ENCODE peak calls at places on chromosomes 11 and 22, in six cellular contexts. N is suprapubic skin, T is breast epithelium, Y is right lobe of liver, M is IMR-90, V is adrenal gland. R is an unnamed sample.

GRCh38 chr11:70191495-70192140 is 11.5 kb upstream of the FADD start:
- DNase-seq in N (no peak), T (peak; percentile 52), Y (peak; percentile 81), M (peak; percentile 49), V (peak; percentile 84), R (peak; percentile 70)

GRCh38 chr11:43736502-43737193 is 56.1 kb downstream of the HSD17B12 start:
- DNase-seq in N (no peak), T (no peak), Y (no peak), M (peak; percentile 87), V (no peak), R (no peak)

GRCh38 chr22:30531651-30532608 is 14.6 kb downstream of the SEC14L6 start:
- DNase-seq in N (no peak), T (no peak), Y (no peak), M (no peak), V (no peak), R (no peak)

GRCh38 chr11:125481531-125481930 is 14.5 kb downstream of the FEZ1 start:
- DNase-seq in N (no peak), T (no peak), Y (no peak), M (no peak), V (no peak), R (no peak)

GRCh38 chr11:131423715-131424114 is 53.3 kb downstream of the NTM start:
- DNase-seq in N (no peak), T (no peak), Y (no peak), M (peak; percentile 7), V (no peak), R (no peak)

GRCh38 chr22:26448941-26449340 is 19.9 kb downstream of the ASPHD2 start:
- DNase-seq in N (no peak), T (no peak), Y (no peak), M (no peak), V (no peak), R (no peak)

GRCh38 chr11:47244664-47245350 is 3.8 kb downstream of the ACP2 start:
- DNase-seq in N (no peak), T (no peak), Y (peak; percentile 59), M (no peak), V (peak; percentile 46), R (no peak)

GRCh38 chr11:72673943-72674828 is at the start of gene PDE2A:
- DNase-seq in N (no peak), T (no peak), Y (no peak), M (no peak), V (no peak), R (no peak)

GRCh38 chr11:635945-636510 is 1.0 kb upstream of the DRD4 start:
- DNase-seq in N (no peak), T (no peak), Y (no peak), M (no peak), V (no peak), R (no peak)

GRCh38 chr11:23399995-23400394 is 539.7 kb upstream of the CCDC179 start:
- DNase-seq in N (no peak), T (no peak), Y (no peak), M (no peak), V (no peak), R (no peak)

GRCh38 chr11:12094872-12095800 is 15.3 kb upstream of the MICAL2 start:
- DNase-seq in N (peak; percentile 21), T (peak; percentile 56), Y (no peak), M (no peak), V (no peak), R (no peak)

GRCh38 chr11:35029979-35030378 is 109.0 kb upstream of the CD44 start:
- DNase-seq in N (no peak), T (no peak), Y (no peak), M (peak; percentile 84), V (no peak), R (no peak)

GRCh38 chr11:32312865-32313403 is 122.4 kb downstream of the WT1 start:
- DNase-seq in N (no peak), T (no peak), Y (no peak), M (peak; percentile 52), V (peak; percentile 74), R (peak; percentile 28)

GRCh38 chr11:125128450-125128849 is 17.0 kb upstream of the TMEM218 start:
- DNase-seq in N (no peak), T (no peak), Y (no peak), M (peak; percentile 93), V (no peak), R (no peak)

GRCh38 chr22:46574438-46574992 is 37.1 kb upstream of the CELSR1 start:
- DNase-seq in N (peak; percentile 64), T (no peak), Y (peak; percentile 38), M (no peak), V (no peak), R (no peak)

GRCh38 chr22:46576556-46577351 is 39.3 kb upstream of the CELSR1 start:
- DNase-seq in N (peak; percentile 75), T (no peak), Y (peak; percentile 66), M (peak; percentile 35), V (no peak), R (peak; percentile 90)

GRCh38 chr22:46573781-46574437 is 36.5 kb upstream of the CELSR1 start:
- DNase-seq in N (peak; percentile 56), T (no peak), Y (no peak), M (no peak), V (no peak), R (no peak)

GRCh38 chr22:46575915-46576555 is 38.6 kb upstream of the CELSR1 start:
- DNase-seq in N (peak; percentile 74), T (no peak), Y (peak; percentile 49), M (no peak), V (no peak), R (no peak)

GRCh38 chr22:46574993-46575914 is 37.8 kb upstream of the CELSR1 start:
- DNase-seq in N (peak; percentile 67), T (peak; percentile 72), Y (peak; percentile 81), M (no peak), V (peak; percentile 59), R (no peak)
- TF ChIP-seq POLR2A in N (no peak), T (no peak), Y (peak; percentile 84), M (no peak), V (no peak), R (no peak)

GRCh38 chr11:20621679-20622078 is 22.3 kb downstream of the SLC6A5 start:
- DNase-seq in N (no peak), T (no peak), Y (no peak), M (no peak), V (no peak), R (no peak)

GRCh38 chr11:20620988-20621387 is 21.6 kb downstream of the SLC6A5 start:
- DNase-seq in N (no peak), T (no peak), Y (no peak), M (no peak), V (no peak), R (no peak)

GRCh38 chr11:20623258-20623657 is 23.9 kb downstream of the SLC6A5 start:
- DNase-seq in N (no peak), T (no peak), Y (no peak), M (no peak), V (no peak), R (no peak)

GRCh38 chr11:20627026-20627425 is 27.6 kb downstream of the SLC6A5 start:
- DNase-seq in N (no peak), T (no peak), Y (no peak), M (no peak), V (no peak), R (no peak)

DNA sequence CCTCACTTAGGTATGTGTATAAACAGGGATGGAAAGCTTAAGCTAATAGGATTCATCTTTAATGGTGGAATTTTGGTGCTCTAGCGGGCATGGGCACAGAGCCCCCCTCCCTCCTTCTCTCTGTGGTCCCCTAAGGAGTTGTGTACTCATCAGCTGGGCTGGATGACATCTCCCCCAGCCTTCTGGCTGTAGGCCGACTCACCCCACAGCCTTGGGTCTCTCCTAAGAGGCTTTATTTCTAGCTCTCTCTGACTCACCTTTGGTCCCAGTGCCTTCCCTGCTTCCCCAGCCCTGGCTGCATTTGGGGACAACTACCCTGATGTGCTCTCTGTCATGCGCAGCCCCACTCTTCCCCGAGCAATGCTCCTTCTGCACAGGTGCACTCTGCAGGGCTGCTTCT is 26.9 kb downstream of the SLC6A5 start:
- DNase-seq in N (no peak), T (no peak), Y (no peak), M (no peak), V (no peak), R (no peak)
- TF ChIP-seq POLR2A in N (no peak), T (no peak), Y (no peak), M (no peak), V (no peak), R (no peak)

DNA sequence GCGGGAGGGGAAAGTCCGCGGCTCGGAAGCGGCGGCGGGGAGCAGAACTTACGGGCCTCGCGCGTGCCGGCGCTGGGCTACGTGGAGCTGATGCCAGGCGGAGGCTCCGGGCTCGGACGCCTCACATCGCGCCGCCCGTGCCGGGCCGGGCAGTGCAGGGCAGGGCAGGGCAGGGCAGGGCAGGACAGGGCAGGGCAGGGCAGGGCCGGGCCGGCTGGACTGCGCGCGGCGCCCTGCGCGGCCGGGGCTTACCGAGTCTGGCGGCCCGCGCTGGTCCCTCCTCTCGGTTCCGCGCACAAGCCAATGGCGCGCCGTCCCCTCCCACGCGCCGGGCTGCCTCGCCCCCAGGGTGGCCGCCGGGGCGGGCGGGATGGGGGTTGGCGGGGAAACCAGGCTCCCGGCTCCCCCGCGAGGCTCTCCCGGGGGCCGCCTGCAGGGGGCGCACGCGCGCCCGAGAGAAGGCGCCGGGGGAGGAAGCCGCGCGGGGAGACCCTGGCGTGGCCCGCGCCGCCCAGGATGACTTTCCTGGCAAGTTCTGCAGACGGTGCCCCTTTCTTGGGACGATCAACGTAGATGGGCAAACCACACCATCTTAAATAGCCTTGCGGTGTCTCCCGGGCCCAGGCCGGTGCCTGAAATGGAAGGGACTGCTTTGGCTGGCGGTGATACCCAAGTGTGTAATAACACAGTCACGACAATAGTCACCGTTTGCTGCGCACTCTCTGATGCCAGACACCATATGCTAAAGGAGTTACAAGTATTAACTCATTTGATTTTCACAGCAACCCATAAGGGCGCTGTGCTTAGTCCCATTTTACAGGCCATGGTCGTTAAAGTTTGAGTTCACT is at the start of gene TP53I11:
- DNase-seq in N (peak; percentile 86), T (peak; percentile 54), Y (peak; percentile 71), M (peak; percentile 60), V (peak; percentile 71), R (peak; percentile 64)
- TF ChIP-seq POLR2A in N (peak; percentile 84), T (no peak), Y (peak; percentile 80), M (no peak), V (peak; percentile 62), R (no peak)

GRCh38 chr11:60197442-60197841 is 14.6 kb upstream of the MS4A6A start:
- DNase-seq in N (no peak), T (no peak), Y (no peak), M (no peak), V (no peak), R (no peak)

GRCh38 chr11:60194511-60194910 is 11.6 kb upstream of the MS4A6A start:
- DNase-seq in N (no peak), T (no peak), Y (no peak), M (no peak), V (no peak), R (no peak)

GRCh38 chr11:60195923-60196368 is 13.1 kb upstream of the MS4A6A start:
- DNase-seq in N (no peak), T (no peak), Y (no peak), M (no peak), V (no peak), R (no peak)

DNA sequence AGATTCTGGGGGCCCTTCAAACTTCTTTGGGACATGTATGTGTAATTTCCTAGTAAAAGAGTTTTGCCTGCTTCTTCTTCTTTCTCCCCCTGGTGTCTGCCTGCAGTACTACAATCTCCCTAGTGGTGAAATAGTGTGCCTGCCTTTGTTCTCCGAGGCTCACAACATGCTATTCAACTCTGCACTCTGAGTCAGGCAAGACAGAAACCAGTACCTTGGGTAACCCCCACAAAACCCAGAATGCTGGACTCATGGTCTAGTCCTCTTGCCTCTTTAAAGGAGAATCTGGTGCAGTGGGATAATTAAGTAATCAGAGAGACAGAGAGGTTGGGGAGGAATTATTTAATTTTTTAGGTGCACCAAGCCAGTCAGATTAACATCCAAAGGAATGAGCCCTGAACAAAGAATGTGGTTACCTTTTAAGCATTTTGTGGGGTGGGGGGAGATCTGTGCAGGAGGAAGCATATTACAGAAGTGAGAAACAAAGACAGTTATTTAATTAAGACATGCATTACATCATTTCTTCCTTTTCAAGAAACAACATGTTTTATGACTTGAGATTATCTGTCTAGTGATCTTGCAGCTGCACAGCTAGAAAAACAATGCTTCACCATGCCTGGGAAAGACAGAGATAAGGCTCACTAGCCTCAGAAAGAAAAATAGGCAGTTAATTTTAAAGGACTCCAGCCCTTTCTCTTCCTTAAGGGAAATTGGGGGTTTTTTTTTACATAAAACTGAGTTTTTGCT is 11.0 kb upstream of the MS4A6A start:
- DNase-seq in N (no peak), T (no peak), Y (peak; percentile 68), M (peak; percentile 11), V (peak; percentile 90), R (no peak)
- TF ChIP-seq POLR2A in N (no peak), T (no peak), Y (no peak), M (no peak), V (no peak), R (no peak)